ENCODE peak calls at places on chromosomes 11 and 22, in seven cellular contexts. Z is MM.1S; I is lung; G is CD8-positive, alpha-beta T cell; N is pancreas; P is heart right ventricle; C is uterus. T is an unnamed sample.

GRCh38 chr11:68312780-68313573 is 586 bp downstream of the LRP5 start:
- DNase-seq in Z (peak), I (no peak), G (peak), N (peak), P (no peak), C (no peak), T (no peak)

GRCh38 chr11:70866834-70867233 is 385.5 kb downstream of the SHANK2 start:
- DNase-seq in Z (no peak), I (no peak), G (no peak), N (no peak), P (no peak), C (no peak), T (no peak)

GRCh38 chr11:45872513-45873356 is 12.7 kb upstream of the MAPK8IP1 start:
- DNase-seq in Z (no peak), I (no peak), G (peak), N (peak), P (peak), C (no peak), T (no peak)

GRCh38 chr11:47477323-47477722 is 28.4 kb upstream of the RAPSN start:
- DNase-seq in Z (no peak), I (no peak), G (no peak), N (no peak), P (no peak), C (no peak), T (no peak)

GRCh38 chr22:37454857-37455686 is 27.8 kb upstream of the ELFN2 start:
- DNase-seq in Z (no peak), I (peak), G (no peak), N (no peak), P (no peak), C (no peak), T (no peak)

GRCh38 chr11:34787899-34788298 is 128.3 kb downstream of the APIP start:
- DNase-seq in Z (no peak), I (no peak), G (no peak), N (no peak), P (no peak), C (no peak), T (no peak)

GRCh38 chr11:12219732-12220131 is 109.3 kb downstream of the MICAL2 start:
- DNase-seq in Z (no peak), I (no peak), G (no peak), N (no peak), P (no peak), C (no peak), T (no peak)

GRCh38 chr11:119759324-119759723 is 30.3 kb upstream of the NECTIN1 start:
- DNase-seq in Z (no peak), I (no peak), G (no peak), N (no peak), P (no peak), C (no peak), T (no peak)

GRCh38 chr11:68120212-68121066 is 749 bp downstream of the CHKA start:
- DNase-seq in Z (peak), I (no peak), G (peak), N (peak), P (peak), C (peak), T (peak)

GRCh38 chr22:35493074-35493473 is 47.6 kb upstream of the RASD2 start:
- DNase-seq in Z (no peak), I (no peak), G (no peak), N (no peak), P (no peak), C (no peak), T (no peak)

GRCh38 chr11:61516191-61516590 is 7.6 kb downstream of the LRRC10B start:
- DNase-seq in Z (no peak), I (no peak), G (no peak), N (no peak), P (no peak), C (no peak), T (no peak)

GRCh38 chr11:120135838-120136237 is 2.1 kb downstream of the TRIM29 start:
- DNase-seq in Z (no peak), I (no peak), G (no peak), N (peak), P (no peak), C (peak), T (no peak)

GRCh38 chr11:17593466-17594245 is 46.6 kb downstream of the OTOG start:
- DNase-seq in Z (no peak), I (no peak), G (no peak), N (no peak), P (no peak), C (no peak), T (peak)

GRCh38 chr22:19673660-19674059 is 40.6 kb upstream of the SEPTIN5 start:
- DNase-seq in Z (no peak), I (no peak), G (no peak), N (no peak), P (no peak), C (no peak), T (no peak)

GRCh38 chr22:38775656-38776055 is 18.3 kb downstream of the DNAL4 start:
- DNase-seq in Z (no peak), I (no peak), G (no peak), N (no peak), P (no peak), C (no peak), T (no peak)

GRCh38 chr11:64743591-64744543 is at the start of gene RASGRP2:
- DNase-seq in Z (no peak), I (peak), G (peak), N (peak), P (peak), C (peak), T (peak)

DNA sequence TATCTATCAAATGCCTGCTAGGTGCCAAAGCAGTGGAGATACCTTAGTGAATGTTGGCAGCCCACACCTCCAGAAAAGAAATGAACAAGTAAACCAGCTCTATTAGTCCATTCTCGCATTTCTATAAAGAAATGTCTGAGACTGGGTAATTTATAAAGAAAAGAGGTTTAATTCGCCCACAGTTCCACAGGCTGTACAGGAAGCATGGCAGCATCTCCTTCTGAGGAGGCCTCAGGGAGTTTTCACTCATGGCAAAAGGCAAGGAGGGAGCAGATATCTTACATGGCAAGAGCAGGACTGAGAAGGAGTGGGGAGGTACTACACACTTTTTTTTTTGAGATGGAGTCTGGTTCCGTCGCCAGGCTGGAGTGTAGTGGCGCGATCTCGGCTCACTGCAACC is 18.7 kb upstream of the ZC3H12C start:
- DNase-seq in Z (no peak), I (no peak), G (no peak), N (no peak), P (no peak), C (no peak), T (no peak)
- H3K27ac ChIP-seq in Z (no peak), I (no peak), G (no peak), N (no peak), P (no peak), C (no peak), T (no peak)

GRCh38 chr11:92212530-92212929 is 12.1 kb upstream of the FAT3 start:
- DNase-seq in Z (no peak), I (no peak), G (no peak), N (no peak), P (no peak), C (no peak), T (no peak)
- TF ChIP-seq CTCF in Z (no peak), I (no peak), G (no peak), N (no peak), P (no peak), C (no peak), T (no peak)

DNA sequence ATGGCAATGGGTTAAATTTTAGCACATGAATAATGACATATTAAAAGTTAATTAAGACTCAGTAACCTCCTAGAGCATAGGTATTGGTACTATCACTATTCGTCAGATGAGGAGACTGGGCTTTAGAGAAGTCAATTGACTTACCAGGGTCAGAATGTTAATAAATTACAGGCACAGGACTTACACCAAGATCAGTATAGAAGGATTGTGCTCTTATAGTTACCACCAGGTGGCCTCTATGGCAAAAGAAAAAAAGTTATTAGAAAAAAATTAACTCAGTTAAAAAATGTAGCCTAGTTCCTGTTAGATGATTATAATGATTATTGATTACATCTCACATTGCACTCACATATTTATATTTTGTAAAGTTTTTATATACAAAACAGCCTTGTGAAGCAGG is 1163.7 kb downstream of the FAM181B start:
- DNase-seq in Z (no peak), I (no peak), G (no peak), N (no peak), P (no peak), C (no peak), T (no peak)
- H3K27ac ChIP-seq in Z (no peak), I (no peak), G (no peak), N (no peak), P (no peak), C (no peak), T (no peak)

DNA sequence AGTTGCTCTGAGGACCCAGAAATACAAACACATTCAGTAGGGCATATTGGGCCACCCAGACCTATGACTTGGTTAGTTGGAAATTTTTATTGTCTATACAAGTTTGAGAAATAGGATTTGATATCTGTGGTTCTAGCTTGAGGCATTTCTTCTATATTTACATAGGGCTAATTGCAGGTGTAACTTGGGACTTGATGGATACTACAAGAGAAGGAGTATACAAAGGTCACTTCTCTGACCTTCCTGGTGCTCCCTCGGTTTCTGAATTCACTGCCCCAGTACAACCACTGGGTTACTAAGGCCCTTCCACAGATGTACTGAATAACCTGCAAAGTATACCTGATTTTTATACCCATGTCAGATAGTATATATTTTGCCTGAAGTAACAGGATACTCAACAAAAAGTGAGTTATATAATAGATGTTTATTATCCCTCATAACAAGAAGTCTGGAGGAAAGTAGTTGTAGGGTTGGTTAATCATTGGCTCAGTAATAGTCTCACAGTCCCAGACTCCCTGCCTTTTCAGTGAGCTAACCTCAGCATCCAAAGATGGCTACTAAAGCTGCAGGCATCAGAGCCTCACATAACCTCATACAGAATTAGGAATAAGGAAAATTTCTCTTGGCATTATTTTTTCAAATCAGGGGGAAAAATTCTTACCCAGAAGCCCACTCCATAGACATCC is 8.8 kb upstream of the PGR start:
- DNase-seq in Z (no peak), I (no peak), G (no peak), N (no peak), P (no peak), C (no peak), T (no peak)
- TF ChIP-seq CTCF in Z (no peak), I (no peak), G (no peak), N (no peak), P (no peak), C (no peak), T (no peak)